ENCODE peak calls at places on chromosome 11, in nine cellular contexts. One of them, this sample, is unnamed.

GRCh38 chr11:107017433-107018227 is 646 bp downstream of the GUCY1A2 start:
- DNase-seq in transverse colon: no peak
- DNase-seq in B cell: no peak
- DNase-seq in CD14-positive monocyte: no peak
- DNase-seq in ovary: peak
- DNase-seq in AG10803: peak
- DNase-seq in GM13976: peak
- DNase-seq in heart left ventricle: peak
- DNase-seq in AG04450: no peak
- DNase-seq in this sample: peak

GRCh38 chr11:99117603-99118002 is 96.9 kb downstream of the CNTN5 start:
- DNase-seq in B cell: no peak
- DNase-seq in ovary: no peak
- DNase-seq in AG04450: no peak
- DNase-seq in CD14-positive monocyte: no peak
- DNase-seq in heart left ventricle: no peak
- DNase-seq in transverse colon: no peak
- DNase-seq in GM13976: no peak
- DNase-seq in AG10803: no peak
- DNase-seq in this sample: no peak

GRCh38 chr11:58055806-58056401 is 25.2 kb downstream of the OR6Q1 start:
- DNase-seq in transverse colon: no peak
- DNase-seq in GM13976: no peak
- DNase-seq in AG04450: no peak
- DNase-seq in heart left ventricle: no peak
- DNase-seq in CD14-positive monocyte: no peak
- DNase-seq in ovary: no peak
- DNase-seq in B cell: no peak
- DNase-seq in AG10803: no peak
- DNase-seq in this sample: no peak

GRCh38 chr11:86896486-86896885 is 58.7 kb downstream of the FZD4 start:
- DNase-seq in AG10803: peak
- DNase-seq in transverse colon: no peak
- DNase-seq in AG04450: peak
- DNase-seq in B cell: no peak
- DNase-seq in ovary: no peak
- DNase-seq in heart left ventricle: peak
- DNase-seq in GM13976: no peak
- DNase-seq in CD14-positive monocyte: no peak
- DNase-seq in this sample: no peak

GRCh38 chr11:124717786-124718634 is 21.7 kb upstream of the NRGN start:
- DNase-seq in AG10803: no peak
- DNase-seq in AG04450: no peak
- DNase-seq in GM13976: peak
- DNase-seq in B cell: peak
- DNase-seq in transverse colon: no peak
- DNase-seq in heart left ventricle: peak
- DNase-seq in CD14-positive monocyte: no peak
- DNase-seq in ovary: peak
- DNase-seq in this sample: peak

GRCh38 chr11:133078591-133079179 is 453.6 kb downstream of the OPCML start:
- DNase-seq in AG10803: peak
- DNase-seq in CD14-positive monocyte: no peak
- DNase-seq in heart left ventricle: no peak
- DNase-seq in transverse colon: peak
- DNase-seq in ovary: no peak
- DNase-seq in GM13976: peak
- DNase-seq in AG04450: no peak
- DNase-seq in B cell: no peak
- DNase-seq in this sample: peak

GRCh38 chr11:63998558-63999348 is 12.5 kb downstream of the OTUB1 start:
- DNase-seq in heart left ventricle: no peak
- DNase-seq in ovary: no peak
- DNase-seq in AG04450: no peak
- DNase-seq in AG10803: no peak
- DNase-seq in transverse colon: no peak
- DNase-seq in B cell: peak
- DNase-seq in GM13976: no peak
- DNase-seq in CD14-positive monocyte: peak
- DNase-seq in this sample: peak

GRCh38 chr11:111283945-111284481 is 14.3 kb upstream of the POU2AF3 start:
- DNase-seq in heart left ventricle: peak
- DNase-seq in AG04450: peak
- DNase-seq in GM13976: no peak
- DNase-seq in B cell: peak
- DNase-seq in CD14-positive monocyte: no peak
- DNase-seq in transverse colon: peak
- DNase-seq in ovary: peak
- DNase-seq in AG10803: no peak
- DNase-seq in this sample: no peak

GRCh38 chr11:36030707-36031365 is 87.0 kb downstream of the LDLRAD3 start:
- DNase-seq in GM13976: no peak
- DNase-seq in AG04450: peak
- DNase-seq in CD14-positive monocyte: no peak
- DNase-seq in heart left ventricle: peak
- DNase-seq in ovary: no peak
- DNase-seq in AG10803: peak
- DNase-seq in transverse colon: no peak
- DNase-seq in B cell: no peak
- DNase-seq in this sample: no peak

GRCh38 chr11:132202621-132203020 is 832.2 kb downstream of the NTM start:
- DNase-seq in heart left ventricle: no peak
- DNase-seq in GM13976: no peak
- DNase-seq in CD14-positive monocyte: no peak
- DNase-seq in B cell: no peak
- DNase-seq in transverse colon: no peak
- DNase-seq in AG04450: no peak
- DNase-seq in ovary: no peak
- DNase-seq in AG10803: peak
- DNase-seq in this sample: no peak

GRCh38 chr11:72244317-72245231 is 598 bp upstream of the PHOX2A start:
- DNase-seq in ovary: no peak
- DNase-seq in AG04450: no peak
- DNase-seq in B cell: no peak
- DNase-seq in transverse colon: no peak
- DNase-seq in AG10803: no peak
- DNase-seq in GM13976: peak
- DNase-seq in CD14-positive monocyte: no peak
- DNase-seq in heart left ventricle: no peak
- DNase-seq in this sample: no peak

GRCh38 chr11:5138256-5138655 is at the start of gene OR52A5:
- DNase-seq in B cell: no peak
- DNase-seq in transverse colon: no peak
- DNase-seq in AG10803: no peak
- DNase-seq in heart left ventricle: no peak
- DNase-seq in ovary: no peak
- DNase-seq in CD14-positive monocyte: no peak
- DNase-seq in GM13976: no peak
- DNase-seq in AG04450: no peak
- DNase-seq in this sample: no peak

GRCh38 chr11:5929571-5929970 is 12.5 kb upstream of the OR56A3 start:
- DNase-seq in AG04450: no peak
- DNase-seq in GM13976: no peak
- DNase-seq in transverse colon: no peak
- DNase-seq in ovary: no peak
- DNase-seq in heart left ventricle: no peak
- DNase-seq in AG10803: no peak
- DNase-seq in CD14-positive monocyte: no peak
- DNase-seq in B cell: no peak
- DNase-seq in this sample: no peak

GRCh38 chr11:6225896-6226295 is 8.5 kb downstream of the FHIP1B start:
- DNase-seq in AG10803: no peak
- DNase-seq in AG04450: no peak
- DNase-seq in GM13976: no peak
- DNase-seq in transverse colon: peak
- DNase-seq in heart left ventricle: no peak
- DNase-seq in CD14-positive monocyte: no peak
- DNase-seq in B cell: no peak
- DNase-seq in ovary: no peak
- DNase-seq in this sample: no peak

GRCh38 chr11:102831128-102831708 is 12.2 kb downstream of the MMP3 start:
- DNase-seq in transverse colon: peak
- DNase-seq in ovary: no peak
- DNase-seq in GM13976: peak
- DNase-seq in AG10803: peak
- DNase-seq in heart left ventricle: no peak
- DNase-seq in B cell: no peak
- DNase-seq in CD14-positive monocyte: no peak
- DNase-seq in AG04450: no peak
- DNase-seq in this sample: peak

GRCh38 chr11:60867871-60868681 is 734 bp downstream of the ZP1 start:
- DNase-seq in transverse colon: no peak
- DNase-seq in GM13976: no peak
- DNase-seq in AG10803: no peak
- DNase-seq in heart left ventricle: peak
- DNase-seq in AG04450: no peak
- DNase-seq in B cell: no peak
- DNase-seq in CD14-positive monocyte: no peak
- DNase-seq in ovary: no peak
- DNase-seq in this sample: no peak

GRCh38 chr11:130160460-130161090 is 993 bp downstream of the ST14 start:
- DNase-seq in GM13976: no peak
- DNase-seq in transverse colon: no peak
- DNase-seq in CD14-positive monocyte: no peak
- DNase-seq in AG04450: no peak
- DNase-seq in B cell: peak
- DNase-seq in AG10803: no peak
- DNase-seq in heart left ventricle: no peak
- DNase-seq in ovary: no peak
- DNase-seq in this sample: no peak

GRCh38 chr11:68690671-68691401 is 6.5 kb downstream of the GAL start:
- DNase-seq in transverse colon: no peak
- DNase-seq in CD14-positive monocyte: no peak
- DNase-seq in ovary: no peak
- DNase-seq in heart left ventricle: no peak
- DNase-seq in AG10803: no peak
- DNase-seq in AG04450: no peak
- DNase-seq in B cell: no peak
- DNase-seq in GM13976: no peak
- DNase-seq in this sample: peak

GRCh38 chr11:66718320-66718971 is 10.6 kb downstream of the SPTBN2 start:
- DNase-seq in GM13976: no peak
- DNase-seq in transverse colon: peak
- DNase-seq in B cell: no peak
- DNase-seq in heart left ventricle: no peak
- DNase-seq in AG04450: no peak
- DNase-seq in AG10803: no peak
- DNase-seq in CD14-positive monocyte: no peak
- DNase-seq in ovary: no peak
- DNase-seq in this sample: no peak

GRCh38 chr11:76903325-76903724 is 42.6 kb downstream of the ACER3 start:
- DNase-seq in ovary: no peak
- DNase-seq in GM13976: no peak
- DNase-seq in AG04450: no peak
- DNase-seq in AG10803: no peak
- DNase-seq in CD14-positive monocyte: no peak
- DNase-seq in transverse colon: no peak
- DNase-seq in B cell: no peak
- DNase-seq in heart left ventricle: no peak
- DNase-seq in this sample: no peak

DNA sequence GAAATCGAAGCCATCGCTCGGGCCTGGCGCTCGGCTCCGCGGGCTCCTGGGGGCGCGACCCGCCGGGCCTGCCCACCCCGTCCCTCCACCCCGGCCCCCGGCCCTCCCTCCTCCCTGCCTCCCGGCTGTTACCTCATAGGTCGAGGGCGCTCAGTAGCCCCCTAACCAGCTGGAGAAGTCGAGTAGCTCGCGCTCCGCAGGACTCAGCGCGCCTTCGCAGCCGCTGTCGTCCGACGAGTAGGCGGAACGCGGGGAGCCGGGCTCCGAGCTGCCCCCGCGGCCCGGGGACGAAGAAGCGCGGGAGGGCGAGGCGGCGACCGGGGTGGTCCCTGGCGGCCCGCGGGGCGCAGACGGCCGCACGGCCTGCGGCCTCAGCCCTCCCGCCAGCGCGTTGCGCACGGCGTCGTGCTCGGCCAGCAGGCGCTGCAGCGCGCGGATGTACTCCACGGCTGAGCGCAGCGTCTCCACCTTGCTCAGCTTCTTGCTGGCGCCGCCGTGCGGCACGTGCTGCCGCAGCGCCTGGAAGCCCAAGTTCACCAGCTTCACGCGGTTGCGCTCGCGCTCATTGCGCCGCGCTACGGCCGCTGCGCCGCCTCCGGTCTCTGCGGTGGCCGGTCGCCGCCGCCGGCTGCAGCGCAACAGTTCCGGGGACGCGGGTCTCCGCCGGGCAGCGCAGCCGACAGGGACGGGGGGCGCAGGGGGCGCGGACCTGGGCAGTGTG is 627 bp downstream of the ASCL2 start:
- DNase-seq in AG10803: peak
- DNase-seq in transverse colon: peak
- DNase-seq in B cell: peak
- DNase-seq in CD14-positive monocyte: no peak
- DNase-seq in GM13976: peak
- DNase-seq in ovary: no peak
- DNase-seq in heart left ventricle: no peak
- DNase-seq in AG04450: peak
- DNase-seq in this sample: peak
- TF ChIP-seq CTCF in AG10803: no peak
- TF ChIP-seq CTCF in transverse colon: no peak
- TF ChIP-seq CTCF in B cell: peak
- TF ChIP-seq CTCF in CD14-positive monocyte: peak
- TF ChIP-seq CTCF in GM13976: no peak
- TF ChIP-seq CTCF in ovary: no peak
- TF ChIP-seq CTCF in heart left ventricle: no peak
- TF ChIP-seq CTCF in AG04450: peak
- TF ChIP-seq CTCF in this sample: no peak

GRCh38 chr11:14374922-14375630 is 16.1 kb upstream of the RRAS2 start:
- DNase-seq in B cell: no peak
- DNase-seq in AG10803: no peak
- DNase-seq in GM13976: no peak
- DNase-seq in CD14-positive monocyte: no peak
- DNase-seq in heart left ventricle: no peak
- DNase-seq in AG04450: no peak
- DNase-seq in transverse colon: no peak
- DNase-seq in ovary: no peak
- DNase-seq in this sample: peak
- TF ChIP-seq CTCF in B cell: peak
- TF ChIP-seq CTCF in AG10803: no peak
- TF ChIP-seq CTCF in GM13976: peak
- TF ChIP-seq CTCF in CD14-positive monocyte: no peak
- TF ChIP-seq CTCF in heart left ventricle: no peak
- TF ChIP-seq CTCF in AG04450: no peak
- TF ChIP-seq CTCF in transverse colon: no peak
- TF ChIP-seq CTCF in ovary: no peak
- TF ChIP-seq CTCF in this sample: peak

GRCh38 chr11:74268451-74268850 is 43.0 kb downstream of the P4HA3 start:
- DNase-seq in ovary: no peak
- DNase-seq in GM13976: no peak
- DNase-seq in AG04450: no peak
- DNase-seq in CD14-positive monocyte: no peak
- DNase-seq in B cell: no peak
- DNase-seq in heart left ventricle: no peak
- DNase-seq in transverse colon: no peak
- DNase-seq in AG10803: no peak
- DNase-seq in this sample: no peak
- TF ChIP-seq CTCF in ovary: no peak
- TF ChIP-seq CTCF in GM13976: no peak
- TF ChIP-seq CTCF in AG04450: no peak
- TF ChIP-seq CTCF in CD14-positive monocyte: no peak
- TF ChIP-seq CTCF in B cell: no peak
- TF ChIP-seq CTCF in heart left ventricle: no peak
- TF ChIP-seq CTCF in transverse colon: no peak
- TF ChIP-seq CTCF in AG10803: no peak
- TF ChIP-seq CTCF in this sample: no peak

GRCh38 chr11:122656631-122657101 is 1.1 kb downstream of the UBASH3B start:
- DNase-seq in heart left ventricle: peak
- DNase-seq in ovary: peak
- DNase-seq in AG04450: no peak
- DNase-seq in AG10803: no peak
- DNase-seq in GM13976: peak
- DNase-seq in CD14-positive monocyte: no peak
- DNase-seq in transverse colon: peak
- DNase-seq in B cell: peak
- DNase-seq in this sample: peak
- TF ChIP-seq CTCF in heart left ventricle: no peak
- TF ChIP-seq CTCF in ovary: no peak
- TF ChIP-seq CTCF in AG04450: peak
- TF ChIP-seq CTCF in AG10803: peak
- TF ChIP-seq CTCF in GM13976: no peak
- TF ChIP-seq CTCF in CD14-positive monocyte: no peak
- TF ChIP-seq CTCF in transverse colon: no peak
- TF ChIP-seq CTCF in B cell: no peak
- TF ChIP-seq CTCF in this sample: no peak

This sample was measured in activated CD8-positive, alpha-beta T cell treated with anti-CD3 and anti-CD28 coated beads for 36 hours.